ENCODE peak calls at places on chromosomes 16 and 17, in nine cellular contexts. C is effector memory CD4-positive, alpha-beta T cell; R is GM12865; B is CD4-positive, alpha-beta memory T cell; S is stomach; D is BJ; P is dorsolateral prefrontal cortex; Y is fibroblast of lung; W is BE2C. X is an unnamed sample.
A peak's percentile ranks its signal among the peaks of the same experiment; 100 is the strongest.

GRCh38 chr17:62105861-62106260 is 40.8 kb upstream of the MED13 start:
- DNase-seq in C (no peak), R (no peak), B (no peak), S (peak; percentile 73), D (no peak), P (no peak), Y (no peak), W (no peak), X (no peak)

GRCh38 chr17:57097832-57098421 is 12.9 kb downstream of the AKAP1 start:
- DNase-seq in C (no peak), R (no peak), B (no peak), S (no peak), D (peak; percentile 66), P (no peak), Y (peak; percentile 75), W (peak; percentile 57), X (no peak)

GRCh38 chr16:67926181-67926742 is 5.4 kb downstream of the CTRL start:
- DNase-seq in C (no peak), R (no peak), B (no peak), S (peak; percentile 63), D (no peak), P (no peak), Y (no peak), W (peak; percentile 67), X (peak; percentile 79)

GRCh38 chr16:8867483-8868271 is 1.1 kb downstream of the CARHSP1 start:
- DNase-seq in C (no peak), R (no peak), B (no peak), S (peak; percentile 62), D (no peak), P (peak; percentile 53), Y (no peak), W (peak; percentile 59), X (peak; percentile 75)

GRCh38 chr16:31505483-31505882 is 2.7 kb downstream of the RUSF1 start:
- DNase-seq in C (no peak), R (peak; percentile 78), B (no peak), S (no peak), D (no peak), P (no peak), Y (no peak), W (no peak), X (no peak)

GRCh38 chr17:80856863-80857488 is 134.7 kb upstream of the CHMP6 start:
- DNase-seq in C (no peak), R (no peak), B (no peak), S (no peak), D (no peak), P (no peak), Y (no peak), W (no peak), X (peak; percentile 38)

GRCh38 chr16:49788505-49788904 is 67.4 kb downstream of the ZNF423 start:
- DNase-seq in C (no peak), R (no peak), B (no peak), S (no peak), D (no peak), P (no peak), Y (no peak), W (no peak), X (no peak)

GRCh38 chr16:12758670-12759558 is 44.8 kb downstream of the CPPED1 start:
- DNase-seq in C (no peak), R (peak; percentile 26), B (no peak), S (no peak), D (no peak), P (no peak), Y (no peak), W (no peak), X (peak; percentile 26)

GRCh38 chr16:89696598-89697128 is 4.8 kb downstream of the SPATA2L start:
- DNase-seq in C (peak; percentile 22), R (peak; percentile 53), B (no peak), S (no peak), D (no peak), P (no peak), Y (no peak), W (peak; percentile 18), X (peak; percentile 65)

GRCh38 chr16:17391715-17392114 is 79.0 kb downstream of the XYLT1 start:
- DNase-seq in C (no peak), R (no peak), B (no peak), S (no peak), D (no peak), P (no peak), Y (no peak), W (no peak), X (no peak)

GRCh38 chr16:67027046-67027445 is 1.9 kb upstream of the CBFB start:
- DNase-seq in C (no peak), R (no peak), B (no peak), S (no peak), D (no peak), P (no peak), Y (no peak), W (no peak), X (peak; percentile 7)

GRCh38 chr16:22296225-22297113 is 740 bp upstream of the POLR3E start:
- DNase-seq in C (no peak), R (no peak), B (no peak), S (no peak), D (no peak), P (no peak), Y (no peak), W (no peak), X (peak; percentile 71)

GRCh38 chr17:63151981-63152523 is 186.0 kb downstream of the TANC2 start:
- DNase-seq in C (no peak), R (no peak), B (no peak), S (no peak), D (no peak), P (no peak), Y (peak; percentile 73), W (no peak), X (no peak)

GRCh38 chr17:45234641-45235040 is 13.0 kb downstream of the FMNL1 start:
- DNase-seq in C (no peak), R (peak; percentile 64), B (peak; percentile 73), S (no peak), D (no peak), P (no peak), Y (no peak), W (peak; percentile 57), X (peak; percentile 94)

GRCh38 chr16:16144416-16144815 is 78.9 kb downstream of the ABCC6 start:
- DNase-seq in C (no peak), R (no peak), B (no peak), S (no peak), D (no peak), P (no peak), Y (peak; percentile 58), W (no peak), X (no peak)

GRCh38 chr16:76900285-76901263 is 290.4 kb upstream of the MON1B start:
- DNase-seq in C (no peak), R (no peak), B (no peak), S (no peak), D (no peak), P (no peak), Y (no peak), W (no peak), X (no peak)

GRCh38 chr17:15651001-15651582 is 31.6 kb upstream of the FBXW10B start:
- DNase-seq in C (no peak), R (no peak), B (no peak), S (no peak), D (no peak), P (no peak), Y (no peak), W (peak; percentile 24), X (no peak)

GRCh38 chr16:38941-39892 is 14.2 kb downstream of the POLR3K start:
- DNase-seq in C (peak; percentile 51), R (peak; percentile 81), B (peak; percentile 79), S (peak; percentile 73), D (no peak), P (no peak), Y (no peak), W (no peak), X (peak; percentile 48)

GRCh38 chr17:15311996-15312395 is 29.4 kb downstream of the TEKT3 start:
- DNase-seq in C (no peak), R (no peak), B (no peak), S (no peak), D (no peak), P (no peak), Y (no peak), W (no peak), X (no peak)

GRCh38 chr17:48195910-48196309 is 88.3 kb downstream of the SNX11 start:
- DNase-seq in C (no peak), R (no peak), B (no peak), S (no peak), D (no peak), P (no peak), Y (no peak), W (no peak), X (no peak)

GRCh38 chr17:48194097-48194550 is 86.6 kb downstream of the SNX11 start:
- DNase-seq in C (no peak), R (no peak), B (no peak), S (no peak), D (peak; percentile 46), P (no peak), Y (peak; percentile 84), W (no peak), X (no peak)

GRCh38 chr17:48202945-48203344 is 95.4 kb downstream of the SNX11 start:
- DNase-seq in C (no peak), R (no peak), B (no peak), S (no peak), D (no peak), P (no peak), Y (no peak), W (no peak), X (no peak)

GRCh38 chr17:48198950-48199541 is 91.5 kb downstream of the SNX11 start:
- DNase-seq in C (no peak), R (peak; percentile 5), B (no peak), S (no peak), D (no peak), P (no peak), Y (no peak), W (no peak), X (no peak)
- H3K4me3 ChIP-seq in C (no peak overlapping the region), R (no peak overlapping the region), B (no peak overlapping the region), S (no peak overlapping the region), D (no peak overlapping the region), P (no peak overlapping the region), Y (no peak overlapping the region), W (no peak overlapping the region), X (no peak overlapping the region)

GRCh38 chr16:51151951-51152663 is 1.0 kb upstream of the SALL1 start:
- DNase-seq in C (no peak), R (no peak), B (no peak), S (peak; percentile 34), D (no peak), P (peak; percentile 87), Y (peak; percentile 91), W (peak; percentile 39), X (peak; percentile 97)
- H3K4me3 ChIP-seq in C (no peak overlapping the region), R (no peak overlapping the region), B (no peak overlapping the region), S (peak overlapping the region; percentile 45), D (peak overlapping the region; percentile 92), P (peak overlapping the region; percentile 67), Y (peak overlapping the region; percentile 51), W (peak overlapping the region; percentile 29), X (peak overlapping the region; percentile 90)

DNA sequence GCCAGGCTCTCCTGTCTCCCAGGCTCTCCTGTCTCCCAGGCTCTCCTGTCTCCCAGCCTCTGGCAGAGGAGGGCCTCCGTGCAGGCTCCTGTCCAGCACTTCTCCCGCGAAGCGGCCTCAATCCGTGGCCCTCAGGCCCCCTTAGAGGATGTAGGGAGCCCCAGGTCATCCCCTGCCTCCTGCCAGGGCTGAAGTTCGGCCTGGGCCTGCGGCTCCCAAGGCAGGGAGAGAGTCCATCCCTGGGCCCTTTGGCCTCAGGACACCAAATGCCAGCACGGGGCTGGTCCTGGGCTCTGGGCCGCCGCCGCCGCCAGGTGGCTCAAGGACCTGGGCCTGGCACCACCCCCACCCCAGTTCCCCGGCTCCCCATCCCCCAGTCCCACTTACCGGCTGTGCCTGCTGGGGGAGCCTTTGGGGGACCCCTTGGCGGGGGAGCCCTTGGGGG is 370 bp downstream of the EVPL start:
- DNase-seq in C (no peak), R (no peak), B (no peak), S (no peak), D (no peak), P (no peak), Y (no peak), W (no peak), X (peak; percentile 36)
- H3K4me3 ChIP-seq in C (no peak overlapping the region), R (no peak overlapping the region), B (no peak overlapping the region), S (peak overlapping the region; percentile 47), D (no peak overlapping the region), P (no peak overlapping the region), Y (no peak overlapping the region), W (no peak overlapping the region), X (no peak overlapping the region)

GRCh38 chr16:20049831-20050230 is 23.9 kb downstream of the GPR139 start:
- DNase-seq in C (no peak), R (no peak), B (no peak), S (peak; percentile 61), D (no peak), P (no peak), Y (no peak), W (no peak), X (peak; percentile 33)
- H3K4me3 ChIP-seq in C (no peak overlapping the region), R (no peak overlapping the region), B (no peak overlapping the region), S (no peak overlapping the region), D (no peak overlapping the region), P (no peak overlapping the region), Y (no peak overlapping the region), W (no peak overlapping the region), X (no peak overlapping the region)

X was measured in H7.